ENCODE peak calls at places on chromosomes 5 and 9, in seven cellular contexts. O is fibroblast of mammary gland; S is hepatic stellate cell; M is activated T-cell treated with anti-CD3 and anti-CD28 coated beads for 48 hours; R is ureter; V is NCI-H1417; A is activated naive CD8-positive, alpha-beta T cell treated with anti-CD3 and anti-CD28 coated beads, Interleukin-2, amount 50 U/mL, for 24 hours. L is an unnamed sample.

GRCh38 chr5:125582358-125582757 is 835.9 kb upstream of the ZNF608 start:
- DNase-seq in O (peak; percentile 89), S (no peak), M (no peak), R (no peak), V (no peak), A (no peak), L (peak; percentile 15)

GRCh38 chr5:113612060-113612496 is 98.6 kb downstream of the YTHDC2 start:
- DNase-seq in O (peak; percentile 47), S (peak; percentile 29), M (no peak), R (no peak), V (peak; percentile 17), A (no peak), L (peak; percentile 42)

GRCh38 chr5:84231390-84231789 is 153.3 kb downstream of the EDIL3 start:
- DNase-seq in O (no peak), S (no peak), M (no peak), R (no peak), V (no peak), A (no peak), L (no peak)

GRCh38 chr5:174916227-174916626 is 191.8 kb downstream of the MSX2 start:
- DNase-seq in O (no peak), S (no peak), M (no peak), R (no peak), V (no peak), A (no peak), L (no peak)

GRCh38 chr5:170805666-170806065 is 22.1 kb downstream of the GABRP start:
- DNase-seq in O (no peak), S (no peak), M (no peak), R (no peak), V (no peak), A (no peak), L (no peak)

GRCh38 chr5:153629496-153629895 is 139.0 kb downstream of the GRIA1 start:
- DNase-seq in O (peak; percentile 16), S (no peak), M (no peak), R (no peak), V (no peak), A (no peak), L (no peak)

GRCh38 chr5:177310757-177311173 is 933 bp downstream of the MXD3 start:
- DNase-seq in O (no peak), S (no peak), M (no peak), R (no peak), V (peak; percentile 45), A (no peak), L (no peak)

GRCh38 chr5:118891252-118891651 is 97.1 kb downstream of the DTWD2 start:
- DNase-seq in O (no peak), S (no peak), M (no peak), R (no peak), V (peak; percentile 35), A (no peak), L (peak; percentile 50)

GRCh38 chr9:13369426-13369825 is 89.9 kb upstream of the MPDZ start:
- DNase-seq in O (no peak), S (no peak), M (no peak), R (no peak), V (no peak), A (no peak), L (no peak)

GRCh38 chr5:180377556-180378197 is 24.5 kb upstream of the GFPT2 start:
- DNase-seq in O (no peak), S (no peak), M (no peak), R (no peak), V (no peak), A (no peak), L (no peak)

GRCh38 chr5:68068204-68068603 is 147.4 kb upstream of the PIK3R1 start:
- DNase-seq in O (peak; percentile 75), S (no peak), M (no peak), R (no peak), V (no peak), A (no peak), L (peak; percentile 70)

GRCh38 chr9:121876212-121876611 is 216.9 kb downstream of the TTLL11 start:
- DNase-seq in O (no peak), S (no peak), M (no peak), R (no peak), V (no peak), A (no peak), L (no peak)

GRCh38 chr5:32276173-32276853 is 36.4 kb downstream of the MTMR12 start:
- DNase-seq in O (no peak), S (no peak), M (no peak), R (no peak), V (no peak), A (no peak), L (peak; percentile 36)

GRCh38 chr5:113502073-113502472 is 11.4 kb upstream of the YTHDC2 start:
- DNase-seq in O (no peak), S (no peak), M (no peak), R (no peak), V (no peak), A (no peak), L (no peak)

GRCh38 chr5:76735762-76736545 is 20.0 kb downstream of the F2R start:
- DNase-seq in O (no peak), S (no peak), M (no peak), R (no peak), V (no peak), A (no peak), L (no peak)

GRCh38 chr9:100427366-100428263 is 672 bp downstream of the MSANTD3 start:
- DNase-seq in O (peak; percentile 76), S (peak; percentile 54), M (no peak), R (peak; percentile 52), V (peak; percentile 84), A (peak; percentile 27), L (peak; percentile 65)

GRCh38 chr5:126015244-126016054 is 407.8 kb upstream of the GRAMD2B start:
- DNase-seq in O (peak; percentile 84), S (no peak), M (no peak), R (no peak), V (peak; percentile 66), A (no peak), L (no peak)